ENCODE peak calls at places on chromosome 7, in five cellular contexts. V is colonic mucosa, J is astrocyte, U is BE2C, C is lung. N is an unnamed sample.

GRCh38 chr7:43586251-43586900 is 3.5 kb downstream of the STK17A start:
- DNase-seq in V (no peak), J (peak; percentile 77), U (no peak), C (no peak), N (no peak)

GRCh38 chr7:158317238-158318205 is 270.1 kb downstream of the PTPRN2 start:
- DNase-seq in V (no peak), J (no peak), U (peak; percentile 44), C (no peak), N (no peak)

GRCh38 chr7:28595081-28595480 is 182.8 kb downstream of the CREB5 start:
- DNase-seq in V (no peak), J (no peak), U (no peak), C (no peak), N (no peak)

GRCh38 chr7:5692112-5692844 is 89.2 kb downstream of the RNF216 start:
- DNase-seq in V (peak; percentile 54), J (peak; percentile 97), U (peak; percentile 84), C (peak; percentile 47), N (no peak)

GRCh38 chr7:29319719-29320521 is 125.3 kb downstream of the CHN2 start:
- DNase-seq in V (no peak), J (no peak), U (peak; percentile 15), C (no peak), N (no peak)

GRCh38 chr7:68269410-68269809 is 1272.8 kb downstream of the TYW1 start:
- DNase-seq in V (no peak), J (peak; percentile 95), U (no peak), C (no peak), N (no peak)

GRCh38 chr7:70208236-70209063 is 610.2 kb downstream of the AUTS2 start:
- DNase-seq in V (no peak), J (peak; percentile 66), U (no peak), C (no peak), N (peak; percentile 85)

GRCh38 chr7:33072471-33072870 is 9.9 kb upstream of the NT5C3A start:
- DNase-seq in V (no peak), J (peak; percentile 83), U (no peak), C (no peak), N (no peak)

GRCh38 chr7:1666779-1667565 is 3.1 kb upstream of the ELFN1 start:
- DNase-seq in V (no peak), J (no peak), U (peak; percentile 28), C (no peak), N (peak; percentile 34)

GRCh38 chr7:124918662-124919061 is 11.0 kb downstream of the POT1 start:
- DNase-seq in V (no peak), J (no peak), U (no peak), C (no peak), N (no peak)

DNA sequence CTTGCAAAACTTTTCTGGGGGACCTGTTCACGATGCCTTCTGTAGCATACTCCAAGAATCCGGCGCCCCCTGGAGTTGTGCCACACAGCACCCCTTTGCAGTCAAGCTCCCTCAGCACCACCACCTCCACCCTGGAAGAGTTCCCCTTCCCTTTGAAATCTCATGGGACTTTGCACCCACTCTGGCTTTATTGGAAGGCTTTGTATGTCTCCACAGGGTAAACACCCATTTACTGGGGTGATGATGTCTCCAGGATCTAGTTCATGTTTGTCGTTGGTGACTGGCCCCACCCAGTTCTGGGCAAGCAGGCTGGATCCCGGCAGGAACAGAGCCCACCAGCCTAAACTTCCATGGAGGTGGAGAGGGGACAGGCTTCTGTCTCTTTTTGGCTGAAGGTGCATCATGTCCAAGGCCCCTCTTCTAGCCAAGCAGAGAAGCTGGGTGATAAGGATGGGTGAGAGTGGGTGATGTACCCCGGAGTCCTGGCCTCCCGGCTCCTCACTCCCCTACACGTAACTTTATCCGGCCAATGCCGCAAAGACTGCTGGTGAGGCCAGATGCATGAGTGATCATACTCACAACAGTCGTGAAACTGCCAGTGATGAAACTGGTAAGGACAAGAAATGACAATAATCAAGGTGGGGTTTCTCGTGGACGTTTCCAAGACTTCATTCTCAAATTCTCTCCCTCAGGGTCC is 727 bp upstream of the CLDN4 start:
- DNase-seq in V (peak; percentile 88), J (no peak), U (no peak), C (no peak), N (peak; percentile 81)
- H3K4me3 ChIP-seq in V (peak overlapping the region; percentile 50), J (no peak overlapping the region), U (no peak overlapping the region), C (no peak overlapping the region), N (peak overlapping the region; percentile 43)

GRCh38 chr7:100865372-100865911 is 1.7 kb upstream of the TRIP6 start:
- DNase-seq in V (no peak), J (peak; percentile 79), U (peak; percentile 47), C (no peak), N (no peak)
- TF ChIP-seq CTCF in V (no peak), J (no peak), U (peak; percentile 15), C (no peak), N (no peak)

GRCh38 chr7:35729061-35729783 is 34.3 kb upstream of the HERPUD2 start:
- DNase-seq in V (no peak), J (no peak), U (no peak), C (no peak), N (no peak)

GRCh38 chr7:35727571-35727970 is 32.6 kb upstream of the HERPUD2 start:
- DNase-seq in V (no peak), J (no peak), U (peak; percentile 47), C (no peak), N (no peak)

GRCh38 chr7:35726654-35727053 is 31.7 kb upstream of the HERPUD2 start:
- DNase-seq in V (no peak), J (no peak), U (peak; percentile 48), C (no peak), N (no peak)

GRCh38 chr7:35729966-35730345 is 35.0 kb upstream of the HERPUD2 start:
- DNase-seq in V (no peak), J (no peak), U (no peak), C (no peak), N (no peak)

DNA sequence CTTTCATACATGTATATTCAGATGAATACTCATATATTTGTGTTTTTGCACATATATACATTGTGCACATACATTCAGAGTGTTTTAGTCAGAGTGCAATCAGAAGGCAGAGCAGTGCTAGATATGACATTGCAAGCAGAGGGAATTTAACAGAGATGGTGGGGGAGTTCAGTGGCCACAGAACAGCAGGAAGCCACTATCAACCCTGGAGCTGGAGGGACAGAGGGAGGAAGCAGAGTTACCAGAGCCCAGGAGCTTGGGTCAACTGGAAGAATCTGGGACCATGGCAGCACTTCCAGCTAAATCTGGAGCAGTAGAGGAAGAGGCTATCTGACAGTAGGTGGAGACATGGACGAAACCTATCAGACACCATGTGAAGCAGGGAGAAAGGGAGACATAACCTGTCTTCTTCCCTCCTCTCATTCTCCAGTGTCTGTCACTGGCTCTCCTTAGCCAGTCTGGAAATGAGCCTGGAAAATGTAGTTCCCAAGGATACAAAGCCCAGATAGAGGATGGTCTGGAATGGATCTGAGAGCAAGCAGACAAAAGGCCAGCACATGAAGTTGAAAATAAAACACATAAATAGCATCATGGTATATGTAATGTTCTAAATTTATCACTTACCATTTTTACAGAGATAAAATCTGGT is 33.6 kb upstream of the HERPUD2 start:
- DNase-seq in V (no peak), J (no peak), U (no peak), C (no peak), N (no peak)
- H3K4me1 ChIP-seq in V (no peaks in the 10 kb centered on the region), J (no peaks in the 10 kb centered on the region), U (peaks cover 27% of the 10 kb centered on the region), C (peaks cover 8% of the 10 kb centered on the region), N (peaks cover 37% of the 10 kb centered on the region)

GRCh38 chr7:74501298-74501697 is 47.6 kb downstream of the GTF2IRD1 start:
- DNase-seq in V (no peak), J (peak; percentile 12), U (no peak), C (peak; percentile 59), N (no peak)
- H3K4me3 ChIP-seq in V (no peak overlapping the region), J (no peak overlapping the region), U (no peak overlapping the region), C (no peak overlapping the region), N (no peak overlapping the region)

DNA sequence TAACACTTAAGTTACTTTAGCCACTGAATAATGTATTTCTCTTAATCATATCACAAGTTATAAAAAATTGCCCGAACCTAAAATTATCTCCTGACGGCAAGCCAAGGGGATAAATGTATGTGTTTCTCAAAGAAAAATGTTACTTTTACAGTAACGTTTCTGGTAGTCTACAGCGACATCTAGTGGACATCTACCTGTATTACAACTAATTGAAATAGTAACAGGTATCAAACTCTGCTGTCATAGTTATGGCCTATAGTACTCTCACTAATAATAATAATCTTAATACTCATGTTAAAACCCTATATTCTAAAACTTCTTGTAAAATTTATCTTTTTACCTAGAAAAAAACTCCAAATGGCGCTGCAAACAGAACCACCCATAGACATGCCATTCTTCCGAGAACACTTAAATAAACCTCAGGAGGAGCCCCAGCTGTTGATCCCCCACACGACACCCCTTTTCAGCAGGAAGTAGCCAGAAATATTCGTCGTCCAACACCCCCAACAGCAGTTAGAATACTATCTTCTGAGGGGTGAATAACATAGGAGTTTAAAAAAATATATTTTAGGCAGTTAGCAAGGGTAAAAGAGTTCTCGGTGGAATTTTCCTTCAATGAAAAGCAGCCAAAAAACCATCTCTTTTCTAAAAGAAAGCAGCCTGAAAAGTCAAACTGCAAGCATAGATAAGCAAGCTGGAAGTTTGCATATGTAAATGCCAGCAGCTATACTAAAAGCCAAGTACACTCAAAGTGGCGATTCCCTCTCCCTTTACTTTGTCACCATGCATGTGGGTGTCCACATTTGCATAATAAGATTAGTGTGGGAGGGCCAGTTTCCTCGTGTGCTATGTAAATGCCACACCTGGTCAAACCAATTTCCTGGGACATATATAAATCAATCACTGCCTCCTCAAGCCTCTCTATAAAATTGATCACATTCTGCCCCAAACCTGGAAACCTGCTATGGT is 40.5 kb upstream of the ZNF107 start:
- DNase-seq in V (no peak), J (no peak), U (no peak), C (no peak), N (no peak)
- TF ChIP-seq CTCF in V (peak; percentile 51), J (peak; percentile 27), U (peak; percentile 65), C (peak; percentile 35), N (peak; percentile 27)

DNA sequence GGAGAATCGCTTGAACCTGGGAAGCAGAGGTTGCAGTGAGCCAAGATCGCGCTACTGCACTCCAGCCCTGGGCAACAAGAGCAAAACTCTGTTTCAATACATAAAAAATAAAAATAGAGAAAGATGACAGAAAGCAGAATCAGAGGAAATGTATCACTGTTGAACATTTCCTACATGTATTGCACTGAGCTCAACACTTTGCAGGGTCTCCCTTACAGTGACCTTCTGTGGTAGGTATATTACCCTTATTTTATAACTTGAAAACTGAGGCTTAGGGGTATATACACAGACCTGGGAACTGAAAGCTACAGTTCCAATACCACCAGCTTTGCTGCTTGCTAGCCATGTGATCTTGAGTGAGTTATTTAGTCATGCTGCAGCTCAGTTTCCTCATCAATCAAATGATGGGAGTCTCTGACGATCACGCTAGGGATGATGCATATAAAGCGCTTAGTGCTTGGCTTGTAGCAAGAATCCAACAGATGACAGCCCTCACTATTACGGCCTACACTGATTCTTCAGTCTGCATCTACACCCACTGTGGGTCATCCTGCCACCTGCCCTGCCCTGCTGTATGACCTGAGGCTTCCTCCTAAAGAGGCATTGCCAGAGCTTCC is 99.0 kb downstream of the PDE1C start:
- DNase-seq in V (no peak), J (peak; percentile 66), U (no peak), C (no peak), N (no peak)
- H3K4me1 ChIP-seq in V (no peaks in the 10 kb centered on the region), J (peaks cover 7% of the 10 kb centered on the region), U (no peaks in the 10 kb centered on the region), C (peaks cover 2% of the 10 kb centered on the region), N (no peaks in the 10 kb centered on the region)

DNA sequence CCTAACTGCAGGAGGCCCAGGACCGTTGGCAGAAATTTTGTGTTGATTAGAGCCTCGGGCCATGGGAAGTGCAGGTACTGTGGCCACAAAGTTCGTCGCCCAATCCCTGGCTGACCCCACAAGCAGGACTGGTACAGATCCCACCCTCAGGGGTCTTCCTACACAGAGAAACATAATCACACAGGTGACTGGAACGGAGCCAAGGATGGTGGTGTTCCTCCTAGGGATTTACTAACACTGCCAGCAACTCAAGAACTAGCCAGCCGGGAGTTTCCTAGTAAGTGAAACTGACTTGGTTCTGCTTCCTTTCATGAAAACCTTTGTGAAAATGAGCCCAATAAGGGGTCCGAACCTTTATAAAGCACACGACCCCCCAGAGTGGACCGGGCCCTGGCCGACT is 5.7 kb downstream of the CUX1 start:
- DNase-seq in V (no peak), J (no peak), U (peak; percentile 36), C (no peak), N (no peak)
- H3K4me3 ChIP-seq in V (no peak overlapping the region), J (no peak overlapping the region), U (no peak overlapping the region), C (no peak overlapping the region), N (no peak overlapping the region)

N was measured in Caco-2.